ENCODE peak calls at places on chromosomes 16 and 17, in nine cellular contexts. Q is memory B cell, M is cardiac muscle cell, C is AG08395, J is tibial artery, X is fibroblast of pulmonary artery, P is T-helper 17 cell, U is left colon, B is T-cell. G is an unnamed sample.

GRCh38 chr16:67544844-67545664 is 16.4 kb downstream of the RIPOR1 start:
- DNase-seq in Q (no peak), M (no peak), C (no peak), J (no peak), X (no peak), P (no peak), U (no peak), B (no peak), G (no peak)

GRCh38 chr17:16814439-16814838 is 124.4 kb downstream of the CCDC144A start:
- DNase-seq in Q (no peak), M (no peak), C (no peak), J (no peak), X (no peak), P (no peak), U (no peak), B (no peak), G (no peak)

GRCh38 chr16:49635591-49636581 is 220.0 kb downstream of the ZNF423 start:
- DNase-seq in Q (no peak), M (no peak), C (no peak), J (no peak), X (no peak), P (no peak), U (no peak), B (no peak), G (no peak)

GRCh38 chr16:85557083-85557975 is 55.8 kb upstream of the GSE1 start:
- DNase-seq in Q (no peak), M (no peak), C (peak; percentile 24), J (no peak), X (peak; percentile 32), P (no peak), U (peak; percentile 71), B (no peak), G (peak; percentile 22)

GRCh38 chr16:87954826-87955225 is 3.6 kb downstream of the BANP start:
- DNase-seq in Q (no peak), M (no peak), C (no peak), J (no peak), X (no peak), P (no peak), U (peak; percentile 48), B (no peak), G (no peak)

GRCh38 chr17:71548540-71549190 is 572.2 kb upstream of the SOX9 start:
- DNase-seq in Q (no peak), M (no peak), C (peak; percentile 16), J (no peak), X (peak; percentile 0), P (no peak), U (no peak), B (no peak), G (peak; percentile 9)

GRCh38 chr17:38564869-38565268 is 40.9 kb downstream of the SRCIN1 start:
- DNase-seq in Q (no peak), M (peak; percentile 50), C (no peak), J (no peak), X (no peak), P (no peak), U (no peak), B (no peak), G (no peak)

GRCh38 chr17:74635418-74635817 is 11.9 kb upstream of the CD300E start:
- DNase-seq in Q (no peak), M (peak; percentile 47), C (no peak), J (no peak), X (no peak), P (no peak), U (no peak), B (no peak), G (peak; percentile 21)

GRCh38 chr17:17836818-17837379 is at the start of gene SREBF1:
- DNase-seq in Q (peak; percentile 68), M (no peak), C (peak; percentile 52), J (peak; percentile 61), X (peak; percentile 44), P (peak; percentile 61), U (peak; percentile 81), B (peak; percentile 49), G (no peak)

GRCh38 chr16:2715519-2715918 is 4.5 kb downstream of the PRSS27 start:
- DNase-seq in Q (peak; percentile 85), M (peak; percentile 76), C (peak; percentile 62), J (no peak), X (peak; percentile 47), P (peak; percentile 84), U (peak; percentile 76), B (peak; percentile 75), G (peak; percentile 7)

GRCh38 chr17:76748657-76749056 is 10.7 kb downstream of the MFSD11 start:
- DNase-seq in Q (no peak), M (no peak), C (no peak), J (no peak), X (no peak), P (no peak), U (no peak), B (no peak), G (no peak)

GRCh38 chr16:89383095-89384003 is 107.0 kb downstream of the ANKRD11 start:
- DNase-seq in Q (no peak), M (peak; percentile 81), C (no peak), J (no peak), X (peak; percentile 45), P (no peak), U (peak; percentile 63), B (no peak), G (no peak)

GRCh38 chr17:34443832-34444469 is 80.9 kb upstream of the CCL1 start:
- DNase-seq in Q (no peak), M (peak; percentile 21), C (no peak), J (no peak), X (no peak), P (no peak), U (no peak), B (no peak), G (no peak)

GRCh38 chr16:58843675-58844074 is 109.6 kb upstream of the GOT2 start:
- DNase-seq in Q (no peak), M (peak; percentile 35), C (peak; percentile 11), J (no peak), X (peak; percentile 36), P (no peak), U (no peak), B (no peak), G (peak; percentile 51)

GRCh38 chr17:42399948-42400843 is 12.0 kb upstream of the STAT3 start:
- DNase-seq in Q (no peak), M (no peak), C (no peak), J (no peak), X (no peak), P (no peak), U (no peak), B (no peak), G (no peak)

GRCh38 chr17:3318336-3318735 is 20.2 kb upstream of the OR3A1 start:
- DNase-seq in Q (no peak), M (no peak), C (no peak), J (no peak), X (no peak), P (no peak), U (no peak), B (no peak), G (no peak)

GRCh38 chr17:40456396-40456951 is 13.2 kb downstream of the IGFBP4 start:
- DNase-seq in Q (no peak), M (no peak), C (no peak), J (no peak), X (no peak), P (no peak), U (no peak), B (no peak), G (no peak)

GRCh38 chr16:17275076-17275732 is 195.6 kb downstream of the XYLT1 start:
- DNase-seq in Q (no peak), M (no peak), C (no peak), J (no peak), X (no peak), P (no peak), U (peak; percentile 90), B (no peak), G (no peak)

GRCh38 chr16:3106205-3106928 is 6.0 kb upstream of the ZNF205 start:
- DNase-seq in Q (peak; percentile 93), M (peak; percentile 95), C (peak; percentile 95), J (peak; percentile 88), X (peak; percentile 88), P (peak; percentile 91), U (peak; percentile 94), B (peak; percentile 82), G (peak; percentile 75)

GRCh38 chr17:31654936-31655335 is 204.1 kb downstream of the COPRS start:
- DNase-seq in Q (no peak), M (no peak), C (no peak), J (no peak), X (no peak), P (no peak), U (no peak), B (no peak), G (no peak)

GRCh38 chr16:51508813-51509212 is 357.7 kb upstream of the SALL1 start:
- DNase-seq in Q (no peak), M (no peak), C (peak; percentile 74), J (no peak), X (peak; percentile 71), P (no peak), U (no peak), B (no peak), G (no peak)

GRCh38 chr17:49882434-49882833 is 34.6 kb upstream of the TAC4 start:
- DNase-seq in Q (no peak), M (no peak), C (no peak), J (no peak), X (no peak), P (no peak), U (no peak), B (no peak), G (no peak)

GRCh38 chr17:3892095-3892998 is 506 bp downstream of the CAMKK1 start:
- DNase-seq in Q (peak; percentile 73), M (peak; percentile 66), C (peak; percentile 79), J (peak; percentile 93), X (peak; percentile 76), P (peak; percentile 76), U (peak; percentile 80), B (peak; percentile 87), G (peak; percentile 19)

GRCh38 chr16:78778724-78779004 is 679.2 kb downstream of the WWOX start:
- DNase-seq in Q (no peak), M (no peak), C (no peak), J (no peak), X (no peak), P (no peak), U (no peak), B (no peak), G (no peak)